ENCODE peak calls at places on chromosomes 11 and 22, in nine cellular contexts. T is HCEC 1CT; Y is colonic mucosa; C is fibroblast of the conjunctiva; X is MCF 10A; Q is effector CD4-positive, alpha-beta T cell; F is posterior cingulate gyrus; O is endothelial cell; Z is suprapubic skin. J is an unnamed sample.

GRCh38 chr11:118226781-118227180 is 2.0 kb upstream of the JAML start:
- DNase-seq in T (no peak), Y (no peak), C (no peak), X (no peak), Q (no peak), F (no peak), O (no peak), Z (no peak), J (no peak)

GRCh38 chr11:119625206-119625988 is 103.6 kb downstream of the NECTIN1 start:
- DNase-seq in T (no peak), Y (no peak), C (no peak), X (no peak), Q (no peak), F (no peak), O (no peak), Z (no peak), J (no peak)

GRCh38 chr11:1375161-1375954 is 14.4 kb upstream of the BRSK2 start:
- DNase-seq in T (no peak), Y (no peak), C (no peak), X (no peak), Q (peak), F (no peak), O (no peak), Z (no peak), J (no peak)

GRCh38 chr22:48089601-48090331 is 1327.3 kb downstream of the TBC1D22A start:
- DNase-seq in T (no peak), Y (peak), C (peak), X (no peak), Q (no peak), F (peak), O (no peak), Z (peak), J (peak)

GRCh38 chr11:62069374-62069773 is 54.4 kb upstream of the INCENP start:
- DNase-seq in T (no peak), Y (no peak), C (no peak), X (no peak), Q (no peak), F (no peak), O (peak), Z (peak), J (no peak)

GRCh38 chr11:48011125-48012050 is 31.0 kb downstream of the PTPRJ start:
- DNase-seq in T (no peak), Y (no peak), C (no peak), X (no peak), Q (no peak), F (no peak), O (no peak), Z (no peak), J (no peak)

GRCh38 chr11:2310073-2310785 is 8.4 kb downstream of the TSPAN32 start:
- DNase-seq in T (no peak), Y (no peak), C (no peak), X (no peak), Q (no peak), F (no peak), O (no peak), Z (peak), J (no peak)

GRCh38 chr22:49936018-49936972 is 17.9 kb downstream of the CRELD2 start:
- DNase-seq in T (peak), Y (peak), C (peak), X (peak), Q (peak), F (peak), O (peak), Z (peak), J (no peak)

GRCh38 chr11:109644158-109644557 is 222.2 kb downstream of the C11orf87 start:
- DNase-seq in T (peak), Y (no peak), C (no peak), X (peak), Q (no peak), F (peak), O (no peak), Z (no peak), J (no peak)

GRCh38 chr11:86063536-86063935 is 5.3 kb downstream of the PICALM start:
- DNase-seq in T (peak), Y (no peak), C (no peak), X (peak), Q (no peak), F (no peak), O (no peak), Z (no peak), J (no peak)

GRCh38 chr11:1659478-1659877 is 29.9 kb downstream of the KRTAP5-5 start:
- DNase-seq in T (no peak), Y (no peak), C (no peak), X (no peak), Q (no peak), F (no peak), O (no peak), Z (peak), J (no peak)

GRCh38 chr22:19874307-19875060 is 19.8 kb upstream of the GNB1L start:
- DNase-seq in T (no peak), Y (peak), C (no peak), X (no peak), Q (no peak), F (peak), O (no peak), Z (peak), J (no peak)

GRCh38 chr22:41445171-41446056 is 1.2 kb downstream of the TOB2 start:
- DNase-seq in T (peak), Y (peak), C (no peak), X (peak), Q (peak), F (no peak), O (peak), Z (no peak), J (no peak)

GRCh38 chr11:69905611-69906452 is 86.6 kb upstream of the FGF3 start:
- DNase-seq in T (no peak), Y (peak), C (no peak), X (no peak), Q (no peak), F (no peak), O (no peak), Z (no peak), J (no peak)

GRCh38 chr11:10324474-10324873 is 19.6 kb downstream of the ADM start:
- DNase-seq in T (peak), Y (no peak), C (no peak), X (peak), Q (no peak), F (no peak), O (no peak), Z (no peak), J (no peak)

GRCh38 chr11:92057849-92058442 is 166.7 kb upstream of the FAT3 start:
- DNase-seq in T (no peak), Y (no peak), C (no peak), X (no peak), Q (no peak), F (no peak), O (no peak), Z (no peak), J (no peak)